ENCODE peak calls at places on chromosomes 6 and 20, in five cellular contexts. D is RWPE1; P is stimulated activated CD4-positive, alpha-beta T cell treated with anti-CD3 and anti-CD28 coated beads, Interleukin-2, amount 100 ng/mL, for 48 hours; F is AG04450; K is HCT116. R is an unnamed sample.

GRCh38 chr6:25142506-25142905 is 136.7 kb upstream of the CARMIL1 start:
- DNase-seq in D (no peak), P (no peak), F (no peak), K (no peak), R (no peak)

GRCh38 chr6:148414836-148415235 is 72.2 kb downstream of the SASH1 start:
- DNase-seq in D (peak), P (no peak), F (no peak), K (no peak), R (no peak)

GRCh38 chr6:31660998-31661866 is 654 bp upstream of the C6orf47 start:
- DNase-seq in D (no peak), P (no peak), F (no peak), K (no peak), R (no peak)

GRCh38 chr20:12835999-12836398 is 172.8 kb upstream of the SPTLC3 start:
- DNase-seq in D (no peak), P (no peak), F (no peak), K (no peak), R (no peak)

GRCh38 chr6:170269151-170269872 is 21.6 kb downstream of the DLL1 start:
- DNase-seq in D (no peak), P (no peak), F (no peak), K (no peak), R (no peak)

GRCh38 chr6:74578339-74578738 is 627.5 kb downstream of the COL12A1 start:
- DNase-seq in D (no peak), P (no peak), F (peak), K (no peak), R (no peak)

GRCh38 chr6:165850434-165851019 is 187.5 kb upstream of the PDE10A start:
- DNase-seq in D (peak), P (peak), F (peak), K (peak), R (peak)

GRCh38 chr6:149150999-149151398 is 166.5 kb upstream of the TAB2 start:
- DNase-seq in D (no peak), P (peak), F (no peak), K (no peak), R (no peak)

GRCh38 chr20:54133434-54134427 is 40.1 kb downstream of the CYP24A1 start:
- DNase-seq in D (no peak), P (no peak), F (no peak), K (peak), R (no peak)

GRCh38 chr20:59948828-59949720 is 8.9 kb downstream of the FAM217B start:
- DNase-seq in D (peak), P (no peak), F (peak), K (peak), R (peak)

GRCh38 chr6:137736919-137737318 is 130.1 kb upstream of the TNFAIP3 start:
- DNase-seq in D (no peak), P (no peak), F (no peak), K (no peak), R (no peak)